ENCODE peak calls at places on chromosome 4, in four cellular contexts. P is PC-3, B is AG10803, D is testis. R is an unnamed sample.

GRCh38 chr4:54014761-54015160 is 49.6 kb downstream of the CHIC2 start:
- DNase-seq in D (no peak), P (no peak), B (no peak), R (no peak)

GRCh38 chr4:101944649-101945048 is 154.1 kb downstream of the BANK1 start:
- DNase-seq in D (no peak), P (peak), B (peak), R (no peak)

GRCh38 chr4:127575888-127576287 is 56.9 kb upstream of the INTU start:
- DNase-seq in D (no peak), P (peak), B (no peak), R (no peak)

GRCh38 chr4:135927651-135928050 is 1604.6 kb downstream of the PCDH18 start:
- DNase-seq in B (no peak), D (no peak), P (peak), R (no peak)

GRCh38 chr4:90186229-90186628 is 59.0 kb downstream of the CCSER1 start:
- DNase-seq in B (no peak), P (no peak), D (no peak), R (no peak)

GRCh38 chr4:128571747-128572146 is 237.8 kb upstream of the JADE1 start:
- DNase-seq in P (peak), B (peak), D (peak), R (no peak)

GRCh38 chr4:108774809-108775530 is 12.1 kb upstream of the ETNPPL start:
- DNase-seq in B (no peak), P (no peak), D (peak), R (no peak)

GRCh38 chr4:100146756-100147155 is 43.5 kb downstream of the DDIT4L start:
- DNase-seq in B (no peak), P (no peak), D (no peak), R (no peak)

GRCh38 chr4:30821891-30822612 is 101.9 kb downstream of the PCDH7 start:
- DNase-seq in D (no peak), B (no peak), P (peak), R (no peak)

GRCh38 chr4:85486425-85487101 is 11.6 kb downstream of the ARHGAP24 start:
- DNase-seq in B (peak), P (no peak), D (no peak), R (no peak)

GRCh38 chr4:103754844-103755243 is 35.1 kb upstream of the TACR3 start:
- DNase-seq in B (no peak), D (no peak), P (peak), R (no peak)

GRCh38 chr4:5798946-5799345 is 87.9 kb downstream of the EVC start:
- DNase-seq in B (no peak), P (no peak), D (no peak), R (no peak)

GRCh38 chr4:3416821-3417221 is 24.9 kb upstream of the HGFAC start:
- DNase-seq in D (no peak), B (no peak), P (no peak), R (no peak)

GRCh38 chr4:3416270-3416669 is 25.5 kb upstream of the HGFAC start:
- DNase-seq in P (no peak), B (no peak), D (no peak), R (no peak)

GRCh38 chr4:3419836-3420605 is 21.7 kb upstream of the HGFAC start:
- DNase-seq in P (no peak), B (no peak), D (no peak), R (no peak)

GRCh38 chr4:3417448-3417847 is 24.3 kb upstream of the HGFAC start:
- DNase-seq in B (no peak), D (no peak), P (no peak), R (no peak)

DNA sequence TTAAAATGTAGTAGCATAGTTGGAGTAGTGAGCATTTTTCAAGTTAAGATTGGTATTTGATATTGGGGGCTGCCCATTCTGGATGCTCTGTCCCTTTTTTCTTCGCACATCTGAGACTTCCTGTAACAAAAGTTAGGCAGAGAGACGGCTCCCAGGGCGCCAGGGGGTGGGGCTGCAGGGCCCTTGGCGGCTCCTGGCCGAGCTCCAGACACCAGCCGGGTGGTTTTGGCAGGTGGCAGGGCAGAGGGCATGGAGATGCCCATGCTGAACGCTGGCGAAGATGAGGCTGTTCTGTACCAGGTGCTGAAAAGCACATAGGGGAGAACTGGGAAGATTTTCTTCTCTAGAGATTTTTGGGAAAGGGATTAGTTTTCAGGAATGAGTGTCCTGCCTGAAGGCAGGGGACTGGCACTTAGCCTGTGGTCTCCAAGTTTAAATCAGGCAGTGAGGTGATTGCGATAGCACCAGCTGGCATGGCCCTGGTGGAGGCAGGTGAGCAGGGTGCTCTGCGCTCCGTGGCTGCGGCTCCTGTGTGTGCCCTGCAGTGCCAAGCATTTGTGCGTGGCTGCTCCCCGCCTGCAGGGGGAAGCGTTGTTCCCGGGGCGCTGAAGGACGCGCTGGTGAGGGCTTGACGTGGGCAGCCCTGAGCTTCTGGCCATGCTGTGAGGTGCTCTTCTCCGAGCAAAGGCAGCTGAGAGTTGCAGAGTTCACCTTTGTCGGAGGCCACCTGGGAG is 23.6 kb upstream of the HGFAC start:
- DNase-seq in P (peak), B (no peak), D (no peak), R (no peak)
- TF ChIP-seq CTCF in P (peak), B (peak), D (no peak), R (no peak)

GRCh38 chr4:119537586-119537985 is 91.0 kb downstream of the PDE5A start:
- DNase-seq in P (no peak), B (no peak), D (no peak), R (no peak)

GRCh38 chr4:119543187-119543586 is 85.4 kb downstream of the PDE5A start:
- DNase-seq in B (no peak), P (no peak), D (no peak), R (no peak)

GRCh38 chr4:119543794-119544193 is 84.8 kb downstream of the PDE5A start:
- DNase-seq in D (no peak), P (no peak), B (no peak), R (no peak)

GRCh38 chr4:119540249-119540648 is 88.4 kb downstream of the PDE5A start:
- DNase-seq in P (no peak), B (no peak), D (no peak), R (no peak)

GRCh38 chr4:119542575-119542974 is 86.0 kb downstream of the PDE5A start:
- DNase-seq in B (no peak), P (no peak), D (no peak), R (no peak)
- TF ChIP-seq CTCF in B (no peak), P (no peak), D (no peak), R (no peak)

GRCh38 chr4:124202106-124202505 is 510.4 kb downstream of the ANKRD50 start:
- DNase-seq in P (no peak), D (peak), B (peak), R (no peak)
- TF ChIP-seq CTCF in P (no peak), D (no peak), B (peak), R (no peak)

GRCh38 chr4:38760915-38761314 is 21.9 kb downstream of the TLR10 start:
- DNase-seq in D (no peak), P (no peak), B (no peak), R (no peak)

GRCh38 chr4:38759077-38759789 is 23.6 kb downstream of the TLR10 start:
- DNase-seq in B (peak), P (peak), D (peak), R (peak)

GRCh38 chr4:38759790-38760122 is 23.0 kb downstream of the TLR10 start:
- DNase-seq in B (no peak), D (no peak), P (no peak), R (no peak)

GRCh38 chr4:38762560-38762959 is 20.2 kb downstream of the TLR10 start:
- DNase-seq in D (no peak), B (no peak), P (no peak), R (no peak)

GRCh38 chr4:38757945-38758344 is 24.8 kb downstream of the TLR10 start:
- DNase-seq in D (no peak), B (no peak), P (peak), R (no peak)
- TF ChIP-seq CTCF in D (no peak), B (no peak), P (peak), R (no peak)

DNA sequence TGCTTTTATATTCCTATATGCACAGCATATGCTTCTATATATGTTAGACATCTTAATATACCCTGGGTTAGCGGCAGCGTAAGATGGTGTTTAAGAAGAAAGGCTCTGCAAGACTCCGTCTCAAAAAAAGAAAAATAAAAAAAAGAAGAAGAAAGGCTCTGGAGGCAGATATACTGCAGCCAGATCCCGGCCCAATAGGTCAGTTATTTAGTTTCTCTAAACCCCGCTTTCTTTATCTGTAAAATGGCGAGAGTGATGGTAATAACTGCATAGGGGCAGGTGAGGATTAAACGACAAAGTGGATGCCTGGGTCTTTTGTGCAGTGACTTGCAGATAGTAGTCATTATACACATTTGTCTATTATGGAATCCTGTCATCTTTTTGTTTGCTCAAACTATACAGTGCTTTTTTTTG is 115.2 kb downstream of the NAA11 start:
- DNase-seq in D (no peak), P (no peak), B (no peak), R (no peak)
- TF ChIP-seq CTCF in D (no peak), P (no peak), B (no peak), R (no peak)

DNA sequence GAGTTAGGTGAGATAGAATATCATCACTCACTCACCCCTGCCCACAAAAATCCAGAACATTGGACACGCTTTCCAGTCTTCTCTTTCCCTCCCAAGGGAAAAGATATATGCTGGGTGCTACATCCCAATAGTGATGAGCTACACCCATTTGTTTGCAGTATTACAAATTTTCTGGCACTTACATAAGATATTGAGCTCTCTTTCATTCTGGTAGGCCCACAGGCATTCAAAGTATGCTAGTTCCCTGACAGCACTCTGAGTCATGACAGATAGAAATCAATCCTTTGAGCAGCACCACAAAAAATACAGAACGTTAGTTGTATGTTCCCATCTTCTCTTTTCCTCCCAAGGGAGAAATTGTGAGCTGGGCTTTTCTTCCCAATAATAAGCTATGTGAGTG is 477.6 kb upstream of the GRID2 start:
- DNase-seq in B (no peak), D (no peak), P (peak), R (no peak)
- TF ChIP-seq CTCF in B (no peak), D (no peak), P (no peak), R (no peak)

GRCh38 chr4:55444822-55445221 is 49.1 kb downstream of the TMEM165 start:
- DNase-seq in P (peak), D (peak), B (peak), R (no peak)
- TF ChIP-seq CTCF in P (peak), D (no peak), B (peak), R (no peak)

R was measured in endothelial cell.